ENCODE peak calls at places on chromosomes 13 and 19, in ten cellular contexts. One of them, this sample, is unnamed.

GRCh38 chr13:106403280-106403679 is 132.2 kb downstream of the EFNB2 start:
- DNase-seq in heart right ventricle: no peak
- DNase-seq in right lobe of liver: no peak
- DNase-seq in CD8-positive, alpha-beta T cell: no peak
- DNase-seq in bronchial epithelial cell: no peak
- DNase-seq in HCT116: no peak
- DNase-seq in BJ: no peak
- DNase-seq in cardiac fibroblast: no peak
- DNase-seq in tibial nerve: no peak
- DNase-seq in GM23338: no peak
- DNase-seq in this sample: no peak

GRCh38 chr19:38190793-38191192 is 33.2 kb downstream of the DPF1 start:
- DNase-seq in GM23338: no peak
- DNase-seq in cardiac fibroblast: no peak
- DNase-seq in BJ: no peak
- DNase-seq in tibial nerve: no peak
- DNase-seq in right lobe of liver: no peak
- DNase-seq in HCT116: no peak
- DNase-seq in heart right ventricle: no peak
- DNase-seq in bronchial epithelial cell: no peak
- DNase-seq in CD8-positive, alpha-beta T cell: no peak
- DNase-seq in this sample: no peak

GRCh38 chr13:67101730-67102467 is 128.2 kb downstream of the PCDH9 start:
- DNase-seq in GM23338: no peak
- DNase-seq in BJ: no peak
- DNase-seq in cardiac fibroblast: peak
- DNase-seq in heart right ventricle: no peak
- DNase-seq in right lobe of liver: no peak
- DNase-seq in CD8-positive, alpha-beta T cell: no peak
- DNase-seq in HCT116: no peak
- DNase-seq in tibial nerve: no peak
- DNase-seq in bronchial epithelial cell: no peak
- DNase-seq in this sample: no peak

GRCh38 chr13:67355791-67356190 is 125.7 kb upstream of the PCDH9 start:
- DNase-seq in heart right ventricle: no peak
- DNase-seq in right lobe of liver: no peak
- DNase-seq in BJ: no peak
- DNase-seq in bronchial epithelial cell: no peak
- DNase-seq in tibial nerve: no peak
- DNase-seq in GM23338: no peak
- DNase-seq in HCT116: no peak
- DNase-seq in cardiac fibroblast: no peak
- DNase-seq in CD8-positive, alpha-beta T cell: no peak
- DNase-seq in this sample: no peak

GRCh38 chr19:41535029-41535622 is 40.8 kb upstream of the CEACAM21 start:
- DNase-seq in HCT116: no peak
- DNase-seq in bronchial epithelial cell: peak
- DNase-seq in cardiac fibroblast: no peak
- DNase-seq in right lobe of liver: no peak
- DNase-seq in heart right ventricle: no peak
- DNase-seq in CD8-positive, alpha-beta T cell: no peak
- DNase-seq in BJ: no peak
- DNase-seq in tibial nerve: no peak
- DNase-seq in GM23338: no peak
- DNase-seq in this sample: peak

GRCh38 chr19:53962887-53963435 is at the start of gene CACNG8:
- DNase-seq in BJ: no peak
- DNase-seq in GM23338: peak
- DNase-seq in cardiac fibroblast: no peak
- DNase-seq in heart right ventricle: no peak
- DNase-seq in tibial nerve: no peak
- DNase-seq in CD8-positive, alpha-beta T cell: no peak
- DNase-seq in bronchial epithelial cell: no peak
- DNase-seq in HCT116: no peak
- DNase-seq in right lobe of liver: peak
- DNase-seq in this sample: no peak

GRCh38 chr13:110777251-110777820 is 63.8 kb downstream of the ING1 start:
- DNase-seq in right lobe of liver: no peak
- DNase-seq in bronchial epithelial cell: no peak
- DNase-seq in tibial nerve: no peak
- DNase-seq in HCT116: no peak
- DNase-seq in BJ: no peak
- DNase-seq in CD8-positive, alpha-beta T cell: no peak
- DNase-seq in heart right ventricle: no peak
- DNase-seq in GM23338: no peak
- DNase-seq in cardiac fibroblast: no peak
- DNase-seq in this sample: no peak

GRCh38 chr19:46226438-46226973 is 3.0 kb upstream of the IGFL1 start:
- DNase-seq in cardiac fibroblast: no peak
- DNase-seq in GM23338: no peak
- DNase-seq in tibial nerve: no peak
- DNase-seq in bronchial epithelial cell: no peak
- DNase-seq in CD8-positive, alpha-beta T cell: no peak
- DNase-seq in right lobe of liver: no peak
- DNase-seq in BJ: no peak
- DNase-seq in heart right ventricle: no peak
- DNase-seq in HCT116: no peak
- DNase-seq in this sample: no peak

GRCh38 chr13:94764576-94765321 is 52.4 kb upstream of the SOX21 start:
- DNase-seq in GM23338: no peak
- DNase-seq in cardiac fibroblast: no peak
- DNase-seq in BJ: no peak
- DNase-seq in heart right ventricle: no peak
- DNase-seq in HCT116: no peak
- DNase-seq in right lobe of liver: no peak
- DNase-seq in CD8-positive, alpha-beta T cell: no peak
- DNase-seq in tibial nerve: no peak
- DNase-seq in bronchial epithelial cell: no peak
- DNase-seq in this sample: no peak

GRCh38 chr13:22278336-22278929 is 607.6 kb downstream of the FGF9 start:
- DNase-seq in heart right ventricle: peak
- DNase-seq in bronchial epithelial cell: peak
- DNase-seq in right lobe of liver: no peak
- DNase-seq in BJ: no peak
- DNase-seq in HCT116: peak
- DNase-seq in CD8-positive, alpha-beta T cell: peak
- DNase-seq in tibial nerve: peak
- DNase-seq in cardiac fibroblast: no peak
- DNase-seq in GM23338: peak
- DNase-seq in this sample: peak

GRCh38 chr19:18366027-18366435 is 19.9 kb upstream of the GDF15 start:
- DNase-seq in HCT116: no peak
- DNase-seq in tibial nerve: no peak
- DNase-seq in CD8-positive, alpha-beta T cell: no peak
- DNase-seq in BJ: no peak
- DNase-seq in cardiac fibroblast: peak
- DNase-seq in GM23338: no peak
- DNase-seq in bronchial epithelial cell: peak
- DNase-seq in heart right ventricle: no peak
- DNase-seq in right lobe of liver: no peak
- DNase-seq in this sample: no peak

GRCh38 chr19:38707512-38708114 is 36.7 kb downstream of the CAPN12 start:
- DNase-seq in cardiac fibroblast: peak
- DNase-seq in BJ: no peak
- DNase-seq in HCT116: no peak
- DNase-seq in tibial nerve: no peak
- DNase-seq in GM23338: no peak
- DNase-seq in CD8-positive, alpha-beta T cell: no peak
- DNase-seq in right lobe of liver: peak
- DNase-seq in heart right ventricle: peak
- DNase-seq in bronchial epithelial cell: no peak
- DNase-seq in this sample: no peak

GRCh38 chr13:36858285-36858684 is 39.3 kb downstream of the RFXAP start:
- DNase-seq in BJ: peak
- DNase-seq in bronchial epithelial cell: peak
- DNase-seq in GM23338: peak
- DNase-seq in cardiac fibroblast: peak
- DNase-seq in tibial nerve: peak
- DNase-seq in right lobe of liver: no peak
- DNase-seq in HCT116: peak
- DNase-seq in CD8-positive, alpha-beta T cell: no peak
- DNase-seq in heart right ventricle: no peak
- DNase-seq in this sample: peak

GRCh38 chr19:55079400-55080038 is 3.9 kb downstream of the EPS8L1 start:
- DNase-seq in heart right ventricle: no peak
- DNase-seq in BJ: no peak
- DNase-seq in cardiac fibroblast: no peak
- DNase-seq in bronchial epithelial cell: no peak
- DNase-seq in CD8-positive, alpha-beta T cell: no peak
- DNase-seq in tibial nerve: no peak
- DNase-seq in HCT116: no peak
- DNase-seq in right lobe of liver: no peak
- DNase-seq in GM23338: no peak
- DNase-seq in this sample: no peak

GRCh38 chr19:53892301-53892980 is 10.4 kb downstream of the PRKCG start:
- DNase-seq in CD8-positive, alpha-beta T cell: no peak
- DNase-seq in cardiac fibroblast: no peak
- DNase-seq in bronchial epithelial cell: no peak
- DNase-seq in right lobe of liver: no peak
- DNase-seq in tibial nerve: no peak
- DNase-seq in BJ: no peak
- DNase-seq in HCT116: no peak
- DNase-seq in GM23338: peak
- DNase-seq in heart right ventricle: no peak
- DNase-seq in this sample: no peak

GRCh38 chr19:374886-375235 is 30.3 kb upstream of the MIER2 start:
- DNase-seq in HCT116: no peak
- DNase-seq in heart right ventricle: no peak
- DNase-seq in right lobe of liver: no peak
- DNase-seq in cardiac fibroblast: no peak
- DNase-seq in tibial nerve: no peak
- DNase-seq in GM23338: peak
- DNase-seq in bronchial epithelial cell: no peak
- DNase-seq in CD8-positive, alpha-beta T cell: no peak
- DNase-seq in BJ: no peak
- DNase-seq in this sample: no peak

GRCh38 chr19:37218592-37218935 is 550 bp downstream of the ZNF383 start:
- DNase-seq in CD8-positive, alpha-beta T cell: no peak
- DNase-seq in cardiac fibroblast: no peak
- DNase-seq in right lobe of liver: no peak
- DNase-seq in HCT116: no peak
- DNase-seq in GM23338: no peak
- DNase-seq in bronchial epithelial cell: no peak
- DNase-seq in tibial nerve: no peak
- DNase-seq in BJ: no peak
- DNase-seq in heart right ventricle: no peak
- DNase-seq in this sample: no peak

GRCh38 chr13:113766035-113766800 is 7.2 kb downstream of the TMEM255B start:
- DNase-seq in tibial nerve: no peak
- DNase-seq in heart right ventricle: no peak
- DNase-seq in CD8-positive, alpha-beta T cell: no peak
- DNase-seq in cardiac fibroblast: no peak
- DNase-seq in BJ: no peak
- DNase-seq in GM23338: no peak
- DNase-seq in right lobe of liver: no peak
- DNase-seq in HCT116: no peak
- DNase-seq in bronchial epithelial cell: no peak
- DNase-seq in this sample: no peak
- TF ChIP-seq CTCF in tibial nerve: no peak
- TF ChIP-seq CTCF in heart right ventricle: no peak
- TF ChIP-seq CTCF in CD8-positive, alpha-beta T cell: no peak
- TF ChIP-seq CTCF in cardiac fibroblast: no peak
- TF ChIP-seq CTCF in BJ: no peak
- TF ChIP-seq CTCF in GM23338: no peak
- TF ChIP-seq CTCF in right lobe of liver: no peak
- TF ChIP-seq CTCF in HCT116: no peak
- TF ChIP-seq CTCF in bronchial epithelial cell: no peak
- TF ChIP-seq CTCF in this sample: no peak

GRCh38 chr19:49887037-49887652 is 9.5 kb downstream of the IL4I1 start:
- DNase-seq in CD8-positive, alpha-beta T cell: no peak
- DNase-seq in tibial nerve: no peak
- DNase-seq in HCT116: no peak
- DNase-seq in BJ: no peak
- DNase-seq in bronchial epithelial cell: no peak
- DNase-seq in GM23338: no peak
- DNase-seq in heart right ventricle: peak
- DNase-seq in right lobe of liver: no peak
- DNase-seq in cardiac fibroblast: no peak
- DNase-seq in this sample: no peak
- H3K4me3 ChIP-seq in CD8-positive, alpha-beta T cell: no peak
- H3K4me3 ChIP-seq in tibial nerve: no peak
- H3K4me3 ChIP-seq in HCT116: no peak
- H3K4me3 ChIP-seq in BJ: no peak
- H3K4me3 ChIP-seq in bronchial epithelial cell: no peak
- H3K4me3 ChIP-seq in GM23338: no peak
- H3K4me3 ChIP-seq in heart right ventricle: peak
- H3K4me3 ChIP-seq in right lobe of liver: no peak
- H3K4me3 ChIP-seq in cardiac fibroblast: no peak
- H3K4me3 ChIP-seq in this sample: no peak

DNA sequence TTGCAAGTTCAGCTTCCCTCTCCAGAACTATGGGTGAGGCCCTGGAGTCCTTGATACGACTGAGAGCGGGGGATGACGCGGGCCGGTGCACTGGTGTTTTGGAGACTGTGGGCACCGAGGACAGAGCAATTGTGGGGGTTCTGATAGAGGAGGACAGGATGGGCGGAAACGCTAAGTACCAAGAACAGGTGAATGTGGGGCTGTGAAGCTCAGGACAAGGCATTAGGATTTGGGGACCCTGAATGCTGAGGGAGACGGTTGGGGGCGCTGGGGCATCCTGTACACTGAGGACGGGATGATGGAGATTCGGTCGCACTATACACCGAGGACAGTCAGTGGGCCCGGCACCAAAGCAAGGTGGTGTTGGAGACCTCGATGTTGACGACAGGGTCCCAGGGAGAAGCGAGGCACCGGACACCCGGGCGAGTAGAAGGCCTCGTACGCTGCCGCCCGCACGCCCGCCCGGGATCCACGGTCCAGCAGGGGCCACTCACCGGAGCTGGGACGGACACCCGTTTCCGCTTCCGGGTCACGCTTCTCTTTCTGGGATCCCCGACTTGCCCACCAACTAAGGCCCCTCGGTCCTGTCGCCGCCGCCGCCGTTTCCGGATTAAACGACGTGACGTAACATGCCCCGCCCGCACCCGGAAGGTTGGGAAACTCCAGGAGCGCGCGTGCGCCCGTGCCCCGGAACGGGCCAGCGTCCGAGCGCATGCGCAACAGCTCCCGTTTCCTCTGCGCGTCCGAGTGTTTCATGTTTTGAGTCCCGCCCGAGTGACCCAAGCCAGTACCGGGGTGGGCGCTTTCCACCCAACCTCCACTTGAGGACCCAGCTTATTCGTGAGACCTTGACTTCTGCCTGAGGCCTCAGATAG is at the start of gene CHMP2A:
- DNase-seq in heart right ventricle: peak
- DNase-seq in GM23338: peak
- DNase-seq in HCT116: peak
- DNase-seq in bronchial epithelial cell: peak
- DNase-seq in tibial nerve: peak
- DNase-seq in CD8-positive, alpha-beta T cell: peak
- DNase-seq in cardiac fibroblast: peak
- DNase-seq in BJ: peak
- DNase-seq in right lobe of liver: peak
- DNase-seq in this sample: peak
- TF ChIP-seq CTCF in heart right ventricle: no peak
- TF ChIP-seq CTCF in GM23338: peak
- TF ChIP-seq CTCF in HCT116: no peak
- TF ChIP-seq CTCF in bronchial epithelial cell: no peak
- TF ChIP-seq CTCF in tibial nerve: peak
- TF ChIP-seq CTCF in CD8-positive, alpha-beta T cell: no peak
- TF ChIP-seq CTCF in cardiac fibroblast: no peak
- TF ChIP-seq CTCF in BJ: no peak
- TF ChIP-seq CTCF in right lobe of liver: no peak
- TF ChIP-seq CTCF in this sample: no peak

GRCh38 chr13:42815686-42816085 is 34.3 kb downstream of the FAM216B start:
- DNase-seq in right lobe of liver: no peak
- DNase-seq in GM23338: no peak
- DNase-seq in cardiac fibroblast: peak
- DNase-seq in bronchial epithelial cell: peak
- DNase-seq in heart right ventricle: no peak
- DNase-seq in tibial nerve: no peak
- DNase-seq in CD8-positive, alpha-beta T cell: no peak
- DNase-seq in HCT116: no peak
- DNase-seq in BJ: no peak
- DNase-seq in this sample: no peak
- H3K4me3 ChIP-seq in right lobe of liver: no peak
- H3K4me3 ChIP-seq in GM23338: no peak
- H3K4me3 ChIP-seq in cardiac fibroblast: no peak
- H3K4me3 ChIP-seq in bronchial epithelial cell: no peak
- H3K4me3 ChIP-seq in heart right ventricle: no peak
- H3K4me3 ChIP-seq in tibial nerve: no peak
- H3K4me3 ChIP-seq in CD8-positive, alpha-beta T cell: no peak
- H3K4me3 ChIP-seq in HCT116: no peak
- H3K4me3 ChIP-seq in BJ: no peak
- H3K4me3 ChIP-seq in this sample: no peak